ENCODE peak calls at places on chromosome 5, in eight cellular contexts. E is A673; Z is CD8-positive, alpha-beta T cell; M is hepatocyte; J is effector memory CD4-positive, alpha-beta T cell; O is mucosa of descending colon; C is A549; U is endothelial cell of umbilical vein. L is an unnamed sample.

GRCh38 chr5:140432916-140433315 is 31.3 kb downstream of the ANKHD1 start:
- DNase-seq in Z (no peak), O (no peak), C (no peak), U (no peak), J (no peak), M (no peak), E (no peak), L (no peak)

GRCh38 chr5:15791859-15792258 is 291.9 kb downstream of the FBXL7 start:
- DNase-seq in O (no peak), J (no peak), Z (no peak), M (no peak), U (no peak), E (no peak), C (no peak), L (no peak)

GRCh38 chr5:67063791-67064190 is 132.8 kb downstream of the CD180 start:
- DNase-seq in Z (no peak), E (no peak), U (peak; percentile 84), M (no peak), C (no peak), J (no peak), O (no peak), L (no peak)

GRCh38 chr5:143683459-143683858 is 128.5 kb upstream of the HMHB1 start:
- DNase-seq in C (no peak), Z (no peak), J (no peak), O (no peak), M (no peak), E (no peak), U (no peak), L (no peak)

GRCh38 chr5:126509339-126509738 is 85.7 kb downstream of the ALDH7A1 start:
- DNase-seq in O (no peak), C (no peak), M (no peak), E (no peak), J (no peak), U (no peak), Z (no peak), L (no peak)

GRCh38 chr5:39640552-39640951 is 215.8 kb upstream of the DAB2 start:
- DNase-seq in Z (no peak), M (no peak), O (no peak), E (no peak), C (no peak), U (no peak), J (no peak), L (no peak)

GRCh38 chr5:20028506-20028905 is 40.5 kb upstream of the CDH18 start:
- DNase-seq in J (no peak), C (no peak), U (no peak), O (no peak), M (no peak), Z (no peak), E (no peak), L (no peak)

GRCh38 chr5:181217111-181217804 is 5.8 kb upstream of the TRIM41 start:
- DNase-seq in C (peak; percentile 65), Z (peak; percentile 67), E (peak; percentile 84), U (peak; percentile 47), O (peak; percentile 72), M (peak; percentile 69), J (peak; percentile 59), L (peak; percentile 86)

GRCh38 chr5:155485344-155485743 is 471.8 kb downstream of the KIF4B start:
- DNase-seq in Z (no peak), O (no peak), M (peak; percentile 22), J (no peak), U (no peak), C (no peak), E (no peak), L (no peak)

GRCh38 chr5:134188092-134188491 is 11.3 kb upstream of the SKP1 start:
- DNase-seq in J (no peak), C (no peak), E (no peak), U (no peak), O (no peak), Z (no peak), M (no peak), L (no peak)

GRCh38 chr5:136174021-136174659 is 18.8 kb downstream of the SMIM32 start:
- DNase-seq in J (no peak), U (peak; percentile 57), Z (no peak), E (peak; percentile 63), C (peak; percentile 55), M (peak; percentile 66), O (no peak), L (no peak)

GRCh38 chr5:44708611-44709010 is 100.1 kb upstream of the MRPS30 start:
- DNase-seq in M (no peak), U (no peak), Z (no peak), E (no peak), J (no peak), O (no peak), C (no peak), L (no peak)

GRCh38 chr5:102048940-102049339 is 247.1 kb downstream of the SLCO4C1 start:
- DNase-seq in J (no peak), U (no peak), C (no peak), O (no peak), M (no peak), E (peak; percentile 60), Z (no peak), L (no peak)

GRCh38 chr5:6850033-6850432 is 136.8 kb downstream of the TENT4A start:
- DNase-seq in J (no peak), E (no peak), M (no peak), U (no peak), C (no peak), Z (no peak), O (no peak), L (no peak)

GRCh38 chr5:6847896-6848295 is 134.7 kb downstream of the TENT4A start:
- DNase-seq in Z (no peak), E (no peak), M (no peak), U (no peak), J (no peak), O (no peak), C (no peak), L (no peak)

GRCh38 chr5:6845856-6846255 is 132.6 kb downstream of the TENT4A start:
- DNase-seq in M (no peak), Z (no peak), J (no peak), U (no peak), E (no peak), O (no peak), C (no peak), L (no peak)

GRCh38 chr5:6843821-6844220 is 130.6 kb downstream of the TENT4A start:
- DNase-seq in J (no peak), E (no peak), M (no peak), O (no peak), Z (no peak), U (no peak), C (no peak), L (no peak)

DNA sequence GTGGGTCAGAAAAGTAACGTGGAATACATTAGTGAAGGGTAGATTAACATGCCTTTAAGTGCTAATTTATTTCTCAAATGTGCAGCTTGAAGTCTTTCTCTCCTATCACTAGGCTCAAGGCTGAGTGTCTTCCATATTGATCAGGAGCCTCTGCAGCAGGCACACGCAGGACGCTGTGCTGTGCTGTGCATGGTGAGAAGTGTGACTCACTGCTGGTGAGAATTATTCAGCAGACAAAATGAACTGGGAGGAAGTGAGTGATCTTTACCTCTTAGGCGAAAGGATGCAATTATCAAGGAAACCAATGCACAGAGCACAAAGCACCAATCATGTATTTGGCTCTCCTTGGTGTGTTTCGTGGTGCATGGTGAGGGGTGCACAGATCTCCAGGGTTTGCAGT is 136.3 kb downstream of the TENT4A start:
- DNase-seq in J (no peak), O (no peak), E (peak; percentile 6), U (no peak), C (no peak), M (no peak), Z (no peak), L (no peak)
- H3K9me3 ChIP-seq in J (no peaks in the 10 kb centered on the region), O (peaks cover 6% of the 10 kb centered on the region), E (no peaks in the 10 kb centered on the region), U (no peaks in the 10 kb centered on the region), C (peaks cover 7% of the 10 kb centered on the region), M (no peaks in the 10 kb centered on the region), Z (no peaks in the 10 kb centered on the region), L (no peaks in the 10 kb centered on the region)

DNA sequence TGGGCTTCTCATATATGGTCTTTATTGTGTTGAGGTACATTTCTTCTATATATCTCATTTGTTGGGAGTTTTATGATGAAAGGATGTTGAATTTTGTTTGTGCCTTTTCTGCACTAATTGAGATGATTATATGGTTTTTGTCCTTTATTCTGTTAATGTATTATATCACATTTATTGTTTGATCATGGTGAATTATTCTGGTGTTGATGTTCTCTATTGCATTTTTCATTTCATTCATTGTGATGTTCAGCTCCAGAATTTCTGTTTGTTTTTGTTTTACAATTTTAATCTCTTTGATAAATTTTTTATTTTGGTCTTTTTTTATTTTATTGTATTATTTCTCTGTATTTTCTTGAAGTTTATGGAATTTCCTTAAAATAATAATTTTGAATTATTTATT is 35.4 kb downstream of the FBXO4 start:
- DNase-seq in J (no peak), Z (no peak), C (no peak), M (no peak), O (no peak), E (no peak), U (no peak), L (no peak)
- H3K9me3 ChIP-seq in J (peaks cover 14% of the 10 kb centered on the region), Z (no peaks in the 10 kb centered on the region), C (no peaks in the 10 kb centered on the region), M (peaks cover 8% of the 10 kb centered on the region), O (peaks cover 3% of the 10 kb centered on the region), E (peaks cover 5% of the 10 kb centered on the region), U (no peaks in the 10 kb centered on the region), L (peaks cover 3% of the 10 kb centered on the region)

GRCh38 chr5:173591300-173591622 is 25.2 kb downstream of the BOD1 start:
- DNase-seq in C (no peak), M (no peak), Z (no peak), O (no peak), J (no peak), E (no peak), U (no peak), L (no peak)
- H3K9me3 ChIP-seq in C (peaks cover 60% of the 10 kb centered on the region), M (peaks cover 8% of the 10 kb centered on the region), Z (peaks cover 24% of the 10 kb centered on the region), O (peaks cover 39% of the 10 kb centered on the region), J (peaks cover 24% of the 10 kb centered on the region), E (peaks cover 9% of the 10 kb centered on the region), U (peaks cover 2% of the 10 kb centered on the region), L (peaks cover 12% of the 10 kb centered on the region)

DNA sequence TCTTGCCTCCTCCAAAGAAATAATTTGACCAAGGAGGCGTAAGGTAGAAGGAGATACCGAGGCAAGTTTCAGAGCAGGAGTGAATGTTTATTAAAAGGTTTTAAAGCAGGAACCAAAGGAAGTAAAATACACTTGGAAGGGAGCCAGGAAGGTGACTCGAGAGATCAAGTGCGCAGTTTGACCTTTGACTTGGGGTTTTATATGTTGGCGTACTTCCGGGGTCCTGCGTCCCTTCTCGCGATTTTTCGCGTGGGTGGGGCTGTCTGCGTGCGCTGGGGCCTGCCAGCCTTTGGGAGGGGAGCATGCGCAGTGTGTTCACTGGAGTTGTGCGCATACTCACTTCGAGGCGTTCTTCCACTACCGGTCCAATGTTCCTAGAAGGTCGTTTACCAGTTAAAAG is 166.0 kb upstream of the IRX2 start:
- DNase-seq in J (no peak), M (peak; percentile 3), U (no peak), Z (no peak), E (no peak), O (no peak), C (no peak), L (no peak)
- H3K9me3 ChIP-seq in J (peaks cover 3% of the 10 kb centered on the region), M (no peaks in the 10 kb centered on the region), U (no peaks in the 10 kb centered on the region), Z (no peaks in the 10 kb centered on the region), E (peaks cover 67% of the 10 kb centered on the region), O (peaks cover 51% of the 10 kb centered on the region), C (no peaks in the 10 kb centered on the region), L (no peaks in the 10 kb centered on the region)

DNA sequence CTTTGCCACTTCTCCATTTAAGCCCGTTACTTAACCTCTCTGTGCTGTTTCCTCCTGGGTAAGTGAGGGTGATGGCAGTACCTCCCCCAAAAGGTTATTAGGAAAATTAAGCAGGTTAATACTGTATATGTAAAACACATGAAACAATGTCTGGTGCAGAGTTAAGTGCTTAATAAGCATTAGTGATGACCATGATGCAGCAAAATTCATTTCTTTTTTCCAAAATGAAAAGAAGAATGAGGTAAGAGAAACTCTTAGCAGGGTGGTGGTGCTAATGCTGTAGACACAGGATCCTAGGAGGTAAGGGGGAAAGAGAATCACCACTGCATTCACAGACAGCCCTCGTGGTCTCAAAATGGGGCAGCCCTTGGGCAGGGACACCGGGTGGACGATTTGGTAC is 115.1 kb upstream of the RAI14 start:
- DNase-seq in Z (no peak), M (no peak), O (no peak), C (no peak), U (no peak), J (no peak), E (no peak), L (no peak)
- H3K9me3 ChIP-seq in Z (peaks cover 6% of the 10 kb centered on the region), M (no peaks in the 10 kb centered on the region), O (peaks cover 11% of the 10 kb centered on the region), C (peaks cover 18% of the 10 kb centered on the region), U (no peaks in the 10 kb centered on the region), J (no peaks in the 10 kb centered on the region), E (no peaks in the 10 kb centered on the region), L (no peaks in the 10 kb centered on the region)

L was measured in RWPE2.